ENCODE peak calls at places on chromosome 7, in seven cellular contexts. B is Peyer's patch, C is uterus, V is A549, P is H1, O is IMR-90, M is prostate gland. K is an unnamed sample.

GRCh38 chr7:32427769-32428291 is 62.4 kb downstream of the LSM5 start:
- DNase-seq in B (peak), C (peak), V (peak), P (peak), O (peak), M (peak), K (peak)

GRCh38 chr7:70016044-70016770 is 417.9 kb downstream of the AUTS2 start:
- DNase-seq in B (no peak), C (peak), V (peak), P (no peak), O (peak), M (no peak), K (no peak)

GRCh38 chr7:1033546-1034145 is 10.7 kb upstream of the GPR146 start:
- DNase-seq in B (no peak), C (no peak), V (no peak), P (no peak), O (no peak), M (no peak), K (no peak)

GRCh38 chr7:15780271-15780670 is 93.8 kb upstream of the MEOX2 start:
- DNase-seq in B (no peak), C (no peak), V (no peak), P (no peak), O (peak), M (no peak), K (no peak)

GRCh38 chr7:40887099-40887498 is 752.3 kb downstream of the SUGCT start:
- DNase-seq in B (no peak), C (no peak), V (no peak), P (no peak), O (peak), M (no peak), K (no peak)

GRCh38 chr7:87345962-87346371 is 503 bp downstream of the CROT start:
- DNase-seq in B (no peak), C (no peak), V (no peak), P (no peak), O (no peak), M (no peak), K (no peak)

GRCh38 chr7:25885057-25885576 is 266.9 kb upstream of the NFE2L3 start:
- DNase-seq in B (no peak), C (no peak), V (no peak), P (no peak), O (no peak), M (no peak), K (no peak)

GRCh38 chr7:102728-103127 is 89.6 kb upstream of the FAM20C start:
- DNase-seq in B (no peak), C (no peak), V (no peak), P (no peak), O (no peak), M (no peak), K (no peak)

GRCh38 chr7:80593869-80594587 is 44.4 kb upstream of the CD36 start:
- DNase-seq in B (no peak), C (no peak), V (no peak), P (no peak), O (peak), M (no peak), K (no peak)

GRCh38 chr7:27608776-27609495 is 53.7 kb downstream of the HIBADH start:
- DNase-seq in B (no peak), C (no peak), V (no peak), P (no peak), O (no peak), M (no peak), K (no peak)

GRCh38 chr7:129617178-129617577 is 5.7 kb downstream of the NRF1 start:
- DNase-seq in B (no peak), C (no peak), V (no peak), P (no peak), O (no peak), M (no peak), K (no peak)

GRCh38 chr7:53596230-53596629 is 560.8 kb downstream of the POM121L12 start:
- DNase-seq in B (no peak), C (no peak), V (no peak), P (no peak), O (no peak), M (no peak), K (no peak)

GRCh38 chr7:44658979-44659378 is 52.6 kb downstream of the OGDH start:
- DNase-seq in B (peak), C (no peak), V (no peak), P (no peak), O (no peak), M (no peak), K (no peak)
- TF ChIP-seq POLR2A in B (no peak), C (no peak), V (no peak), P (no peak), O (no peak), M (no peak), K (no peak)

GRCh38 chr7:75776295-75776971 is 4.4 kb upstream of the CCL26 start:
- DNase-seq in B (no peak), C (no peak), V (no peak), P (no peak), O (peak), M (no peak), K (no peak)
- TF ChIP-seq CTCF in B (no peak), C (no peak), V (no peak), P (no peak), O (peak), M (peak), K (no peak)

GRCh38 chr7:152615052-152615741 is 60.7 kb downstream of the XRCC2 start:
- DNase-seq in B (no peak), C (no peak), V (no peak), P (no peak), O (no peak), M (no peak), K (peak)
- H3K27ac ChIP-seq in B (no peak), C (no peak), V (no peak), P (no peak), O (no peak), M (no peak), K (no peak)

GRCh38 chr7:135251502-135252327 is 18.1 kb downstream of the STRA8 start:
- DNase-seq in B (no peak), C (no peak), V (no peak), P (no peak), O (no peak), M (no peak), K (no peak)
- TF ChIP-seq POLR2A in B (no peak), C (no peak), V (no peak), P (no peak), O (no peak), M (no peak), K (no peak)

DNA sequence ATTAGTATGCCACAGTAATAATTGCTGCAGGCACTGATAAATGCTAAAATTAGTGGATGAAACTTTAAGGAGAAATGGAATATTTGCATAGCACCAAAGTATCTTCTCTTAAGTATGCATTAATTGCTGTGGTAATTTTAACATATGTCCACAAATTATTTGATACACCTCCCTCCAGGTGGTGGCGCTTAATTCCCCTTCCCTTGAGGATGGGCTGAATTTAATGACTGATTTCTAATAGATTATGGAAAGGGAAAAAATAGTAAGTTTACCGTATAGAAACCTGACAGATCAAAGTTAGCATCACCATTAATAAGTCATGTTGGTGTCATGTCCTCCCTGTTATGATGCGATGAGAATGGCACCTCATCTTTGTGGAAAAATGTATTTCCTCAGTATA is 519.2 kb downstream of the TFEC start:
- DNase-seq in B (no peak), C (no peak), V (no peak), P (no peak), O (no peak), M (no peak), K (no peak)
- TF ChIP-seq CTCF in B (no peak), C (no peak), V (no peak), P (no peak), O (no peak), M (no peak), K (no peak)

DNA sequence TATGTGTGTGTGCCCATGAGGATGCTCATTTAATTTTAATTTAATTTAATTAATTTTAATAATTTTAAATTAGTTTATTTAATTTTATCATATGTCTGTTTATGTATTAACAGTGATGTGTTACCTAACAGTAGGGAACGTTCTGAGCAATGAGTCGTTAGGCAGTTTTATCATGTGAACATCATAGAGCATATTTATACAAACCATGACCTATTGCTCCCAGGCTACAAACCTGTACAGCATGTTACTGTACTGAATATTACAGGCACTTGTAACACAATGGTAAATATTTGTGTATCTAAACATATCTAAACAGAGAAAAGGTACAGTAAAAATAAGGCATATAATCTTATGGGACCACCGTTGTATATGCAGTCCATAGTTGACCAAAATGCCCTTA is 13.7 kb upstream of the CFAP69 start:
- DNase-seq in B (no peak), C (no peak), V (no peak), P (no peak), O (no peak), M (no peak), K (no peak)
- H3K27ac ChIP-seq in B (peak), C (no peak), V (no peak), P (no peak), O (no peak), M (peak), K (no peak)

GRCh38 chr7:130884437-130885417 is 150.7 kb upstream of the KLF14 start:
- DNase-seq in B (no peak), C (no peak), V (no peak), P (no peak), O (no peak), M (no peak), K (no peak)

GRCh38 chr7:130886438-130887135 is 152.6 kb upstream of the KLF14 start:
- DNase-seq in B (no peak), C (no peak), V (no peak), P (no peak), O (no peak), M (no peak), K (no peak)

GRCh38 chr7:130888017-130888371 is 154.0 kb upstream of the KLF14 start:
- DNase-seq in B (no peak), C (no peak), V (no peak), P (no peak), O (no peak), M (no peak), K (no peak)

GRCh38 chr7:130888468-130888867 is 154.5 kb upstream of the KLF14 start:
- DNase-seq in B (no peak), C (no peak), V (no peak), P (no peak), O (no peak), M (no peak), K (no peak)

GRCh38 chr7:130887182-130888016 is 153.4 kb upstream of the KLF14 start:
- DNase-seq in B (no peak), C (no peak), V (no peak), P (no peak), O (peak), M (no peak), K (no peak)
- TF ChIP-seq POLR2A in B (no peak), C (no peak), V (no peak), P (no peak), O (peak), M (no peak), K (no peak)

K was measured in ovary.